ENCODE peak calls at places on chromosomes 5 and 9, in four cellular contexts. P is GM12878, Q is HepG2, K is K562. L is an unnamed sample.

GRCh38 chr5:14153071-14153864 is 10.1 kb downstream of the TRIO start:
- DNase-seq in P (no peak), Q (no peak), K (no peak), L (no peak)

GRCh38 chr9:124652203-124652992 is 118.7 kb downstream of the NR6A1 start:
- DNase-seq in P (no peak), Q (no peak), K (no peak), L (no peak)

GRCh38 chr5:83270311-83270710 is 193.0 kb downstream of the XRCC4 start:
- DNase-seq in P (no peak), Q (no peak), K (no peak), L (no peak)

GRCh38 chr9:95143591-95144561 is 173.6 kb downstream of the FANCC start:
- DNase-seq in P (no peak), Q (peak; percentile 62), K (no peak), L (no peak)

GRCh38 chr5:141330299-141331080 is at the start of gene PCDHGA1:
- DNase-seq in P (no peak), Q (peak; percentile 51), K (peak; percentile 45), L (no peak)

GRCh38 chr9:88681434-88681833 is 146.5 kb downstream of the NXNL2 start:
- DNase-seq in P (no peak), Q (peak; percentile 78), K (no peak), L (no peak)

GRCh38 chr5:68709229-68709628 is 384.6 kb upstream of the SLC30A5 start:
- DNase-seq in P (no peak), Q (no peak), K (no peak), L (no peak)

GRCh38 chr5:5739490-5739945 is 317.0 kb downstream of the ICE1 start:
- DNase-seq in P (no peak), Q (no peak), K (no peak), L (no peak)

GRCh38 chr5:43554497-43554896 is 2.4 kb downstream of the PAIP1 start:
- DNase-seq in P (no peak), Q (no peak), K (no peak), L (no peak)

GRCh38 chr5:132771559-132771998 is 5.5 kb downstream of the SEPTIN8 start:
- DNase-seq in P (no peak), Q (peak; percentile 90), K (no peak), L (no peak)

GRCh38 chr9:77752566-77752965 is 104.4 kb upstream of the GNA14 start:
- DNase-seq in P (no peak), Q (no peak), K (no peak), L (no peak)

GRCh38 chr9:129482521-129483466 is 138.1 kb downstream of the C9orf50 start:
- DNase-seq in P (no peak), Q (no peak), K (peak; percentile 79), L (no peak)

GRCh38 chr5:117943120-117943519 is 1045.2 kb downstream of the DTWD2 start:
- DNase-seq in P (no peak), Q (no peak), K (no peak), L (no peak)

GRCh38 chr5:160385496-160385895 is 14.4 kb downstream of the FAM200C start:
- DNase-seq in P (no peak), Q (no peak), K (no peak), L (no peak)

GRCh38 chr5:160395111-160395510 is 4.7 kb downstream of the FAM200C start:
- DNase-seq in P (no peak), Q (no peak), K (no peak), L (no peak)

GRCh38 chr5:160387445-160387844 is 12.4 kb downstream of the FAM200C start:
- DNase-seq in P (no peak), Q (no peak), K (no peak), L (no peak)

GRCh38 chr5:160390787-160391696 is 8.8 kb downstream of the FAM200C start:
- DNase-seq in P (no peak), Q (peak; percentile 23), K (peak; percentile 34), L (no peak)
- TF ChIP-seq ZNF274 in P (no peak), Q (no peak), K (no peak), L (no peak)

GRCh38 chr5:79263290-79263689 is 27.4 kb downstream of the JMY start:
- DNase-seq in P (peak; percentile 34), Q (no peak), K (no peak), L (no peak)
- TF ChIP-seq TAF1 in P (no peak), Q (no peak), K (no peak), L (no peak)

GRCh38 chr9:90787771-90788460 is 13.7 kb upstream of the SYK start:
- DNase-seq in P (no peak), Q (no peak), K (no peak), L (no peak)
- TF ChIP-seq SIN3A in P (no peak), Q (no peak), K (no peak), L (no peak)

DNA sequence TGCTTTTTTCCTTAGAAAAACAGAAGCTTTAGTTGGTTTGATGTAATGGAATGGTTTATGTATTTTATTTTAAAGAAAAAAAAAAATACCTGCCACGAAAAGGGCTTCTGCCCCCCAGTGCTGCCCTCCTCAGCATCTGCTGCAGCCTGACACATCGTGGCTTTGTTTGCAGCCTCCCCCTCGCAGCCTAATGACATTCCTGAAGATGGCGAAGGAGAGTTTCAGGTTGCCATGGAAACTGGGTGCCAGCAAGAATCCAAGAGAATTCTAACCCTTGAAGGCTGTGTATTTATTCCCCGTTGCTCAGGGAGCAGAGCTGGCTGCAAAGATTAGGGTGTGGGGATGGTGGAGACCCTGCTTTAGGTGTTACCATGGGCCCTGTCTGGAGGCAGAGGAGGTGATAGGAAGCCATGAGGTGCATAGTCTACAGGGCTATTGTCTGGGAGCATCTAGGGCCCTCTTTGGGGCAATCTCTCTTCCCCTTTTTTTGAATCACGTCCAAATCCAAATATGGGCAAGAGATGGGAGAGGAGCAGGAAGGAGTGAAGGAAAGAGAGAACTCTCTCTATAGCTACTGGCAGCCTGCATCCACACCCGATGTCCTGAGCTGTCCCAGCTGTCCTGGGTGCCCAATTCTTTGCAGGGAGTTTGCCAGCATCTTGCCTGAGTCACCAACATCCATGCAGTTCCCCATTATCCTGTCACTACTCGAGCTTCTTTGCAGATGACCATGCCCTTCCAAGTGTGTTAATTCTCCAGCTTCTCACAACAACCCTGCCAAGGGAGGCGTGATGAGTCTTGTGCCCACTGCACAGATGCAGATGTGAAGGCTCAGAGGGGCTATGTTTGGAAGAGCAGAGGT is 126.8 kb downstream of the NSG2 start:
- DNase-seq in P (no peak), Q (no peak), K (no peak), L (no peak)
- TF ChIP-seq ZNF274 in P (no peak), Q (no peak), K (no peak), L (no peak)

DNA sequence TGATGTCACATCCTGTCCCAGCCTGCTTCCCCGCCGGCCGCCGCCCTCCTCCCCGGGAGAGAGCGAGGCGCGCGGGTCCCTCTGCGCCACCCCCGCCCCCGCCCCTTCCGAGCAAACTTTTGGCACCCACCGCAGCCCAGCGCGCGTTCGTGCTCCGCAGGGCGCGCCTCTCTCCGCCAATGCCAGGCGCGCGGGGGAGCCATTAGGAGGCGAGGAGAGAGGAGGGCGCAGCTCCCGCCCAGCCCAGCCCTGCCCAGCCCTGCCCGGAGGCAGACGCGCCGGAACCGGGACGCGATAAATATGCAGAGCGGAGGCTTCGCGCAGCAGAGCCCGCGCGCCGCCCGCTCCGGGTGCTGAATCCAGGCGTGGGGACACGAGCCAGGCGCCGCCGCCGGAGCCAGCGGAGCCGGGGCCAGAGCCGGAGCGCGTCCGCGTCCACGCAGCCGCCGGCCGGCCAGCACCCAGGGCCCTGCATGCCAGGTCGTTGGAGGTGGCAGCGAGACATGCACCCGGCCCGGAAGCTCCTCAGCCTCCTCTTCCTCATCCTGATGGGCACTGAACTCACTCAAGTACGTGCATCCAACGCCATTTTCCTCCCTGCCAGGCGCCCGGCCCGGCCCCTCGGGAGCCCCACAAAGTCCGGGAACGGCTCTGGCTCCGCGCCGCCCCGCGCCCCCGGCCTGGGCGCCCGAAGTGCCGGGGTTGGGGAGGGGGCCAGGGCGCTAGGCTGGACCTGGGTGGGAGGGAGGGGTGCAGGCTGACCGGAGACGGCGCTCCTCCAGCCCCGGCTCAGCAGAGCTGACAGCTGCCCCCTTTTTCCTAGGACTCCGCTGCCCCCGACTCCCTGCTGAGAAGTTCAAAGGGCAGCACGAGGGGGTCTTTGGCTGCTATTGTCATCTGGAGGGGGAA is 12.0 kb upstream of the OLFM1 start:
- DNase-seq in P (no peak), Q (no peak), K (no peak), L (no peak)
- TF ChIP-seq TAF1 in P (no peak), Q (no peak), K (no peak), L (no peak)

L was measured in H1.